ENCODE peak calls at places on chromosomes 6 and 20, in four cellular contexts. E is Peyer's patch, L is adrenal gland, H is IMR-90. I is an unnamed sample.

GRCh38 chr6:73854998-73855718 is 159.2 kb downstream of the CD109 start:
- DNase-seq in H (peak), E (no peak), L (no peak), I (peak)

GRCh38 chr20:60062431-60063336 is 104.5 kb downstream of the CDH26 start:
- DNase-seq in L (peak), E (no peak), H (peak), I (no peak)

GRCh38 chr6:53528107-53528506 is 16.8 kb downstream of the GCLC start:
- DNase-seq in E (no peak), H (no peak), L (no peak), I (no peak)

GRCh38 chr6:138971601-138972000 is 16.5 kb downstream of the REPS1 start:
- DNase-seq in E (no peak), L (no peak), H (peak), I (no peak)

GRCh38 chr6:103874575-103874974 is 985.1 kb downstream of the HACE1 start:
- DNase-seq in E (no peak), H (no peak), L (no peak), I (no peak)

GRCh38 chr20:56872620-56873458 is 243.7 kb downstream of the TFAP2C start:
- DNase-seq in E (no peak), L (no peak), H (no peak), I (no peak)

GRCh38 chr6:35061102-35061615 is 80.0 kb downstream of the TCP11 start:
- DNase-seq in E (no peak), L (no peak), H (no peak), I (no peak)

GRCh38 chr6:100880149-100880900 is 804 bp downstream of the ASCC3 start:
- DNase-seq in H (peak), E (no peak), L (no peak), I (no peak)

GRCh38 chr6:44000164-44000842 is 126.9 kb downstream of the MRPL14 start:
- DNase-seq in H (peak), E (peak), L (no peak), I (no peak)

GRCh38 chr6:27889628-27890315 is 22.4 kb downstream of the OR2B2 start:
- DNase-seq in E (no peak), H (no peak), L (no peak), I (no peak)

GRCh38 chr6:157194643-157195042 is 128.7 kb downstream of the TMEM242 start:
- DNase-seq in E (no peak), L (no peak), H (peak), I (no peak)

GRCh38 chr6:157741321-157741720 is 81.7 kb upstream of the SNX9 start:
- DNase-seq in H (no peak), E (no peak), L (no peak), I (no peak)

GRCh38 chr6:49541210-49541724 is 9.2 kb upstream of the C6orf141 start:
- DNase-seq in L (no peak), E (no peak), H (peak), I (no peak)

GRCh38 chr20:44182863-44183262 is 4.1 kb downstream of the JPH2 start:
- DNase-seq in E (no peak), H (no peak), L (no peak), I (no peak)

GRCh38 chr20:25676164-25676809 is 20.4 kb downstream of the ZNF337 start:
- DNase-seq in E (no peak), L (peak), H (peak), I (no peak)

GRCh38 chr20:52295556-52295955 is 104.0 kb upstream of the ZFP64 start:
- DNase-seq in L (no peak), H (peak), E (no peak), I (no peak)

GRCh38 chr6:111663692-111664564 is 58.2 kb upstream of the TRAF3IP2 start:
- DNase-seq in L (peak), H (peak), E (no peak), I (no peak)

GRCh38 chr6:160789263-160790027 is 87.4 kb downstream of the PLG start:
- DNase-seq in H (no peak), L (no peak), E (no peak), I (no peak)

GRCh38 chr20:36775826-36776225 is 2.3 kb upstream of the DSN1 start:
- DNase-seq in H (no peak), L (no peak), E (no peak), I (no peak)

GRCh38 chr20:20139403-20139802 is 87.1 kb downstream of the CFAP61 start:
- DNase-seq in L (no peak), E (no peak), H (no peak), I (no peak)

GRCh38 chr6:51678274-51678673 is 409.1 kb downstream of the PKHD1 start:
- DNase-seq in L (no peak), E (no peak), H (no peak), I (no peak)

GRCh38 chr20:62741191-62741676 is 32.6 kb downstream of the NTSR1 start:
- DNase-seq in E (peak), H (no peak), L (no peak), I (no peak)

GRCh38 chr6:148239777-148240462 is 102.7 kb upstream of the SASH1 start:
- DNase-seq in H (no peak), L (no peak), E (no peak), I (no peak)

GRCh38 chr6:20919677-20920385 is 385.6 kb downstream of the CDKAL1 start:
- DNase-seq in L (no peak), H (peak), E (no peak), I (no peak)

GRCh38 chr6:70312165-70312564 is 9.3 kb upstream of the COL9A1 start:
- DNase-seq in H (peak), L (no peak), E (no peak), I (no peak)

GRCh38 chr20:9066196-9066595 is 2.7 kb upstream of the PLCB4 start:
- DNase-seq in E (no peak), H (no peak), L (no peak), I (no peak)

GRCh38 chr6:156955494-156956183 is 178.5 kb downstream of the ARID1B start:
- DNase-seq in E (no peak), H (no peak), L (peak), I (peak)

GRCh38 chr6:21079468-21080048 is 514.0 kb upstream of the SOX4 start:
- DNase-seq in H (peak), E (no peak), L (no peak), I (no peak)

GRCh38 chr20:46406986-46407670 is 713 bp upstream of the ELMO2 start:
- DNase-seq in E (peak), H (peak), L (peak), I (peak)

GRCh38 chr6:168427184-168427583 is 13.8 kb upstream of the SMOC2 start:
- DNase-seq in H (no peak), L (no peak), E (no peak), I (no peak)

GRCh38 chr6:74249658-74250057 is 553.7 kb downstream of the CD109 start:
- DNase-seq in H (peak), L (no peak), E (no peak), I (no peak)

GRCh38 chr6:89146748-89147715 is 1.2 kb downstream of the PM20D2 start:
- DNase-seq in H (peak), E (no peak), L (no peak), I (no peak)

GRCh38 chr20:62208805-62209755 is 11.0 kb downstream of the HRH3 start:
- DNase-seq in E (no peak), L (no peak), H (no peak), I (no peak)

GRCh38 chr6:48048460-48049146 is 62.4 kb downstream of the PTCHD4 start:
- DNase-seq in E (no peak), L (no peak), H (no peak), I (no peak)

GRCh38 chr6:87180105-87180504 is 24.7 kb downstream of the ZNF292 start:
- DNase-seq in E (no peak), L (no peak), H (no peak), I (no peak)

GRCh38 chr6:167350731-167351655 is 26.1 kb downstream of the TTLL2 start:
- DNase-seq in E (peak), H (no peak), L (peak), I (peak)
- TF ChIP-seq POLR2A in E (no peak), H (no peak), L (no peak), I (no peak)

DNA sequence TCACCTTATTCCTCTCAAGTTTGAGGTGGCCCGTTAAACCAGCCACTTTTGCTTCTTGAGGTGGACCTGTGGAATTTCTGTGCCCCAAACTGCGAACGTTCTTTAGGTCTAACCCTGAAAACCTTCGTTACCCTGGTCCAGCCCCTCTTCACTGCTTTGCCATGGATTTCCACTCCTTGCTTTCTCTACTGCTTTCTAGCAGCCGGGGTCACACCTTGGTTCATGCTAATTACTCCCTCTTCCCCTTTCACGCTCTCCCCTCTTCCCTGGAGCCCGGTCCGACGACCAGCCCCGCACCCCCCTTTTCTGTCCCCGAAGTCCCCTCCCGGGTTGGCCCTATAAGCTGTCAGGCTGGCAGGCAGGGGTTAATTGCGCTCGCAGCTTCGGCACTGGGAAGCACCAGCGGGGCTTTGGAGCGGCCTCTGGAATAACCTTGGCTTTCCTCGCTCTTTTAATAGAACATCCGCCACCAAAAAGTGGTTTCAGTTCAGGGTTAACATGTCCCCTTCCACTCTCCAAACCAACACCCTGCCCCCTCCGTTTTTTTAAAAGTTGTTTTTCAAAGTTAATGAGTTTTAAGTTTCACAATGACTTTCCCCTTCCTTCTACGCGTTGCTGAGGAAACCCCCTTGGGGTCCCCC is 1.4 kb upstream of the HIVEP1 start:
- DNase-seq in L (peak), H (no peak), E (peak), I (peak)
- TF ChIP-seq POLR2A in L (no peak), H (peak), E (peak), I (no peak)

GRCh38 chr6:30884521-30885480 is 482 bp downstream of the DDR1 start:
- DNase-seq in H (peak), E (peak), L (peak), I (no peak)

GRCh38 chr6:30886897-30887255 is 2.6 kb downstream of the DDR1 start:
- DNase-seq in E (no peak), H (no peak), L (no peak), I (no peak)

GRCh38 chr6:30887901-30888300 is 3.6 kb downstream of the DDR1 start:
- DNase-seq in E (no peak), L (no peak), H (no peak), I (no peak)

GRCh38 chr6:30885481-30885998 is 1.2 kb downstream of the DDR1 start:
- DNase-seq in E (peak), H (peak), L (no peak), I (no peak)

GRCh38 chr6:30885999-30886896 is 1.9 kb downstream of the DDR1 start:
- DNase-seq in L (peak), H (peak), E (peak), I (no peak)
- TF ChIP-seq POLR2A in L (peak), H (no peak), E (peak), I (no peak)

GRCh38 chr6:158810149-158811095 is 8.7 kb downstream of the EZR start:
- DNase-seq in L (peak), E (no peak), H (no peak), I (no peak)

GRCh38 chr6:158805698-158806373 is 13.3 kb downstream of the EZR start:
- DNase-seq in H (no peak), L (peak), E (peak), I (no peak)

GRCh38 chr6:158808918-158809678 is 10.1 kb downstream of the EZR start:
- DNase-seq in H (no peak), E (no peak), L (peak), I (no peak)

GRCh38 chr6:158808442-158808833 is 10.7 kb downstream of the EZR start:
- DNase-seq in H (no peak), L (peak), E (no peak), I (no peak)

GRCh38 chr6:158807515-158808441 is 11.4 kb downstream of the EZR start:
- DNase-seq in H (no peak), L (peak), E (no peak), I (no peak)
- TF ChIP-seq POLR2A in H (no peak), L (no peak), E (no peak), I (no peak)

DNA sequence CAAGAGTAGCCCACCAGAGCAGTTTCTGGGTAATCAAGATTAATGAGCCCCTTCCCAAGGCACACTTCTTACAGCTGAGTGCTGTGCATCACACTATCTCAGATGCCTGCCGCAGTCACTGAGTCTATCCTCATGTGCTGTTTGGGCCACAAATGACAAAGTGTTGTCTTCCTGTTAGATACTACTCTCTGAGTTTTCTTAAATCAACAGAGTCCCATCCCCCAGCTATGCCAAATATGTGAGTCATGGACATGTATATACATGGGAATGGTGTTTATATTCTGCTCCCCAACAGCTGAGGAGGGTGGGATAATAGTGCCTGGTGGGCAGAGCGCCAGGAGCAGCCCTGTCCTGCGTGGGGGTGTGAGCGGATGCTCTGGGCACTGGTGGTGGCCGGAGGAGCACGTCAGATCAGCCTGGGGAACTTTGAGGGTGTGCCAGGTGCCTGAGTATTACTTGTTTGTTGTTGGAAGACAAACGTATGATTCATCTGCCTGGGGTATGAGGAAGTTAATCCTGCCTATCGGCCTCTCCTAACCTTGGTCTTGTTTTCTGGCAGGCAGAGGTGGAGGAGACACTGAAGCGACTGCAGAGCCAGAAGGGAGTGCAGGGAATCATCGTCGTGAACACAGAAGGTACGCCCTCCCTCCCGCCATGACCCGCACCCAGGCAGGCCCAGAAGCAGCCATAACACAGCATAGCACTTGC is 9.6 kb downstream of the DYNLRB1 start:
- DNase-seq in L (peak), E (peak), H (peak), I (peak)
- TF ChIP-seq POLR2A in L (no peak), E (peak), H (peak), I (peak)

GRCh38 chr20:10662661-10663458 is 10.9 kb downstream of the JAG1 start:
- DNase-seq in L (no peak), E (no peak), H (no peak), I (no peak)

GRCh38 chr20:10661261-10661660 is 12.5 kb downstream of the JAG1 start:
- DNase-seq in E (no peak), L (no peak), H (no peak), I (no peak)

GRCh38 chr20:10659651-10660601 is 13.9 kb downstream of the JAG1 start:
- DNase-seq in H (no peak), L (no peak), E (no peak), I (no peak)

GRCh38 chr20:10660661-10661060 is 13.1 kb downstream of the JAG1 start:
- DNase-seq in E (no peak), H (no peak), L (peak), I (no peak)

DNA sequence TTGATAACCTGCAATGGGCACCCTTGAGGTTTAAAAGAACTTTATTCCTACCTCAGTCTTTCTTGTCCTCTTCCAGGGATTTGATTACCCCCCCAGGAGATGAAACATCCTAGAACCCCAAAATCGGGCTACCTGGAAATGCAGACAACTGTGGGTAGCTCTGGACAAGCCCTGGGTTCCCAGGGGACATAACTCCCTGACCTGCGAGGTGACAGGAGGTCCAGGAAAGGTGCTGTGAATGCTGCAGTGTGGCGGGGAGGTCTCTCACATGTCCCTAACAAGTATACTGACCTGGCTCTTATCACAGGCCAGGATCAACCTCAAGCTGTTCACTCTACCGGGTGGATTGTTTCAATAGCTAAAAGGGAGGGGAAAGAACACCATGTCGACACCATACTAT is 11.6 kb downstream of the JAG1 start:
- DNase-seq in H (no peak), E (no peak), L (no peak), I (no peak)
- TF ChIP-seq POLR2A in H (no peak), E (no peak), L (no peak), I (no peak)

GRCh38 chr6:155415953-155416352 is 39.7 kb downstream of the NOX3 start:
- DNase-seq in E (no peak), L (no peak), H (no peak), I (no peak)
- TF ChIP-seq POLR2A in E (no peak), L (no peak), H (no peak), I (no peak)

GRCh38 chr6:119077643-119078448 is 618 bp downstream of the FAM184A start:
- DNase-seq in L (peak), H (no peak), E (peak), I (no peak)
- TF ChIP-seq POLR2A in L (no peak), H (no peak), E (no peak), I (no peak)

GRCh38 chr6:169701953-169702639 is at the start of the genes C6orf120 and WDR27:
- DNase-seq in E (peak), L (peak), H (peak), I (peak)
- TF ChIP-seq POLR2A in E (peak), L (peak), H (peak), I (peak)